ENCODE peak calls at places on chromosomes 3 and 15, in five cellular contexts. X, C, H, M and K are unnamed samples.

GRCh38 chr3:151205482-151205881 is 2.5 kb upstream of the GPR171 start:
- DNase-seq in X (no peak), C (no peak), H (no peak), M (no peak), K (no peak)

GRCh38 chr3:114214542-114215341 is 22.6 kb downstream of the ZNF80 start:
- DNase-seq in X (no peak), C (no peak), H (no peak), M (peak; percentile 38), K (no peak)

GRCh38 chr3:127809211-127809610 is 13.1 kb downstream of the MGLL start:
- DNase-seq in X (no peak), C (no peak), H (no peak), M (no peak), K (no peak)

GRCh38 chr3:123423026-123423425 is 25.9 kb downstream of the ADCY5 start:
- DNase-seq in X (no peak), C (no peak), H (peak; percentile 80), M (no peak), K (no peak)

GRCh38 chr3:126983276-126983652 is 349 bp downstream of the PLXNA1 start:
- DNase-seq in X (no peak), C (peak; percentile 30), H (no peak), M (peak; percentile 13), K (no peak)

GRCh38 chr3:11680509-11680908 is 36.8 kb upstream of the VGLL4 start:
- DNase-seq in X (no peak), C (no peak), H (no peak), M (no peak), K (no peak)

GRCh38 chr15:52503788-52504496 is 24.7 kb downstream of the MYO5A start:
- DNase-seq in X (no peak), C (no peak), H (no peak), M (no peak), K (no peak)

GRCh38 chr3:194369522-194370279 is at the start of gene LRRC15:
- DNase-seq in X (no peak), C (peak; percentile 71), H (peak; percentile 19), M (no peak), K (no peak)

GRCh38 chr15:59532770-59533379 is 78.7 kb upstream of the GCNT3 start:
- DNase-seq in X (no peak), C (peak; percentile 67), H (peak; percentile 45), M (peak; percentile 74), K (peak; percentile 29)

GRCh38 chr3:71541313-71541712 is 42.2 kb downstream of the FOXP1 start:
- DNase-seq in X (no peak), C (no peak), H (no peak), M (peak; percentile 10), K (no peak)

GRCh38 chr3:120448707-120449650 is 1.8 kb downstream of the FSTL1 start:
- DNase-seq in X (no peak), C (no peak), H (no peak), M (no peak), K (no peak)

GRCh38 chr3:114498779-114499370 is 205.0 kb downstream of the TIGIT start:
- DNase-seq in X (no peak), C (peak; percentile 76), H (no peak), M (peak; percentile 78), K (no peak)

GRCh38 chr15:34588046-34588674 is 4.7 kb upstream of the GOLGA8B start:
- DNase-seq in X (no peak), C (peak; percentile 26), H (peak; percentile 49), M (peak; percentile 84), K (peak; percentile 51)

GRCh38 chr3:179146911-179147570 is 1.1 kb upstream of the PIK3CA start:
- DNase-seq in X (no peak), C (peak; percentile 55), H (peak; percentile 7), M (peak; percentile 88), K (no peak)

GRCh38 chr3:38238416-38239008 is 27.1 kb upstream of the SLC22A13 start:
- DNase-seq in X (no peak), C (no peak), H (no peak), M (no peak), K (no peak)

GRCh38 chr15:45187894-45188830 is at the start of gene SHF:
- DNase-seq in X (peak; percentile 33), C (no peak), H (peak; percentile 73), M (peak; percentile 92), K (peak; percentile 80)

GRCh38 chr3:122927726-122928125 is 99.8 kb downstream of the SEMA5B start:
- DNase-seq in X (no peak), C (no peak), H (no peak), M (no peak), K (no peak)

GRCh38 chr3:12379640-12380407 is 91.0 kb downstream of the PPARG start:
- DNase-seq in X (no peak), C (no peak), H (peak; percentile 28), M (no peak), K (no peak)

GRCh38 chr3:136351351-136351750 is 101.2 kb downstream of the PCCB start:
- DNase-seq in X (no peak), C (no peak), H (no peak), M (no peak), K (no peak)

GRCh38 chr15:62999923-63000484 is 42.5 kb upstream of the TPM1 start:
- DNase-seq in X (no peak), C (no peak), H (no peak), M (no peak), K (no peak)

GRCh38 chr3:28386049-28386448 is 37.4 kb upstream of the AZI2 start:
- DNase-seq in X (no peak), C (no peak), H (no peak), M (no peak), K (no peak)

GRCh38 chr3:108441081-108441507 is 69.3 kb downstream of the MYH15 start:
- DNase-seq in X (no peak), C (no peak), H (no peak), M (peak; percentile 87), K (no peak)

GRCh38 chr3:66858656-66859381 is 139.3 kb upstream of the KBTBD8 start:
- DNase-seq in X (no peak), C (no peak), H (no peak), M (no peak), K (peak; percentile 9)

GRCh38 chr3:161263057-161263456 is 41.9 kb downstream of the NMD3 start:
- DNase-seq in X (no peak), C (no peak), H (no peak), M (no peak), K (no peak)

GRCh38 chr3:14548321-14548729 is 8.2 kb upstream of the GRIP2 start:
- DNase-seq in X (no peak), C (peak; percentile 59), H (peak; percentile 66), M (peak; percentile 67), K (peak; percentile 46)

GRCh38 chr3:151467069-151467468 is 6.2 kb upstream of the IGSF10 start:
- DNase-seq in X (no peak), C (no peak), H (no peak), M (no peak), K (no peak)

GRCh38 chr15:57033715-57034439 is 115.4 kb downstream of the TCF12 start:
- DNase-seq in X (no peak), C (no peak), H (no peak), M (peak; percentile 87), K (no peak)

GRCh38 chr15:94324117-94324826 is 92.9 kb downstream of the MCTP2 start:
- DNase-seq in X (peak; percentile 9), C (peak; percentile 66), H (peak; percentile 39), M (peak; percentile 62), K (peak; percentile 55)

GRCh38 chr3:47652142-47652541 is 73.5 kb upstream of the CSPG5 start:
- DNase-seq in X (no peak), C (no peak), H (no peak), M (no peak), K (no peak)

GRCh38 chr3:140050977-140051957 is 116.3 kb downstream of the CLSTN2 start:
- DNase-seq in X (no peak), C (no peak), H (no peak), M (peak; percentile 76), K (no peak)

GRCh38 chr3:64048631-64049061 is 25.4 kb upstream of the PSMD6 start:
- DNase-seq in X (no peak), C (no peak), H (no peak), M (no peak), K (no peak)

GRCh38 chr3:188343894-188344293 is 189.9 kb downstream of the LPP start:
- DNase-seq in X (no peak), C (no peak), H (no peak), M (no peak), K (no peak)

GRCh38 chr3:29936054-29936453 is 655.2 kb downstream of the RBMS3 start:
- DNase-seq in X (no peak), C (no peak), H (no peak), M (no peak), K (no peak)

GRCh38 chr3:64223809-64224570 is 1.3 kb downstream of the PRICKLE2 start:
- DNase-seq in X (no peak), C (no peak), H (peak; percentile 16), M (no peak), K (no peak)

GRCh38 chr3:15241341-15241740 is 35.3 kb downstream of the CAPN7 start:
- DNase-seq in X (no peak), C (peak; percentile 21), H (peak; percentile 35), M (peak; percentile 20), K (peak; percentile 27)

GRCh38 chr3:42148982-42149432 is 57.9 kb downstream of the TRAK1 start:
- DNase-seq in X (no peak), C (no peak), H (no peak), M (peak; percentile 84), K (no peak)

GRCh38 chr3:195909645-195910498 is 1.5 kb upstream of the TNK2 start:
- DNase-seq in X (peak; percentile 86), C (peak; percentile 83), H (peak; percentile 89), M (peak; percentile 95), K (peak; percentile 91)

GRCh38 chr15:50137330-50137761 is 18.3 kb upstream of the ATP8B4 start:
- DNase-seq in X (no peak), C (peak; percentile 21), H (no peak), M (no peak), K (peak; percentile 55)

GRCh38 chr3:21876742-21877141 is 125.7 kb upstream of the ZNF385D start:
- DNase-seq in X (no peak), C (no peak), H (no peak), M (peak; percentile 71), K (no peak)